ENCODE peak calls at places on chromosomes 5 and 9, in five cellular contexts. P, N, D, W and Q are unnamed samples.

GRCh38 chr9:127092041-127092608 is 30.3 kb downstream of the ANGPTL2 start:
- DNase-seq in D (no peak), P (peak; percentile 46), W (no peak), N (no peak), Q (no peak)

GRCh38 chr9:110601098-110601497 is 21.6 kb upstream of the SVEP1 start:
- DNase-seq in P (no peak), N (no peak), D (no peak), W (no peak), Q (no peak)

GRCh38 chr5:95861858-95862561 is 39.5 kb upstream of the GLRX start:
- DNase-seq in W (no peak), P (no peak), D (no peak), N (peak; percentile 40), Q (no peak)

GRCh38 chr9:88514247-88514646 is 20.7 kb upstream of the NXNL2 start:
- DNase-seq in D (no peak), N (no peak), W (no peak), P (no peak), Q (no peak)

GRCh38 chr5:179806250-179807045 is at the start of gene MGAT4B:
- DNase-seq in N (peak; percentile 78), D (peak; percentile 81), W (peak; percentile 65), P (peak; percentile 86), Q (peak; percentile 91)

GRCh38 chr5:13866792-13867191 is 77.7 kb downstream of the DNAH5 start:
- DNase-seq in P (no peak), N (peak; percentile 33), W (no peak), D (peak; percentile 29), Q (no peak)

GRCh38 chr5:133749331-133749985 is 137.1 kb upstream of the FSTL4 start:
- DNase-seq in W (no peak), N (no peak), P (no peak), D (no peak), Q (no peak)

GRCh38 chr9:133075925-133076324 is 14.1 kb downstream of the CEL start:
- DNase-seq in N (no peak), P (no peak), W (no peak), D (no peak), Q (no peak)

GRCh38 chr5:37839441-37840035 is 303 bp downstream of the GDNF start:
- DNase-seq in N (peak; percentile 33), P (peak; percentile 89), D (peak; percentile 34), W (no peak), Q (peak; percentile 31)

GRCh38 chr5:137615171-137615775 is 116.1 kb upstream of the SPOCK1 start:
- DNase-seq in W (no peak), D (no peak), N (no peak), P (no peak), Q (no peak)

GRCh38 chr9:134356496-134357470 is 30.5 kb downstream of the RXRA start:
- DNase-seq in N (no peak), W (no peak), D (peak; percentile 92), P (no peak), Q (no peak)

GRCh38 chr9:112179816-112180215 is 4.7 kb upstream of the SUSD1 start:
- DNase-seq in D (no peak), P (no peak), W (no peak), N (no peak), Q (no peak)

GRCh38 chr9:109052416-109052815 is 39.1 kb upstream of the CTNNAL1 start:
- DNase-seq in W (no peak), D (no peak), P (no peak), N (no peak), Q (no peak)

GRCh38 chr5:139232161-139232724 is 34.1 kb upstream of the SIL1 start:
- DNase-seq in N (no peak), P (no peak), D (no peak), W (no peak), Q (no peak)

GRCh38 chr9:135244751-135245221 is 157.3 kb downstream of the OLFM1 start:
- DNase-seq in D (peak; percentile 58), W (no peak), N (no peak), P (peak; percentile 58), Q (no peak)

GRCh38 chr5:125272364-125272763 is 525.9 kb upstream of the ZNF608 start:
- DNase-seq in N (no peak), W (no peak), D (no peak), P (no peak), Q (no peak)

GRCh38 chr5:53031695-53032096 is 42.5 kb downstream of the ITGA2 start:
- DNase-seq in D (no peak), W (no peak), N (peak; percentile 82), P (no peak), Q (no peak)

GRCh38 chr9:98950262-98950661 is 6.6 kb downstream of the COL15A1 start:
- DNase-seq in D (no peak), W (no peak), P (no peak), N (no peak), Q (no peak)

GRCh38 chr9:98429613-98430012 is 174.2 kb upstream of the TBC1D2 start:
- DNase-seq in P (no peak), D (peak; percentile 21), N (no peak), W (no peak), Q (no peak)

GRCh38 chr9:133703571-133704399 is 34.4 kb downstream of the SARDH start:
- DNase-seq in P (peak; percentile 56), W (peak; percentile 26), N (no peak), D (no peak), Q (no peak)

GRCh38 chr9:26946753-26947727 is at the start of gene PLAA:
- DNase-seq in D (peak; percentile 92), W (peak; percentile 87), P (peak; percentile 95), N (peak; percentile 94), Q (peak; percentile 82)
- TF ChIP-seq POLR2A in D (no peak), W (peak; percentile 58), P (no peak), N (no peak), Q (peak; percentile 74)

GRCh38 chr9:136760424-136760823 is 2.4 kb upstream of the LCN8 start:
- DNase-seq in P (peak; percentile 58), D (no peak), W (no peak), N (no peak), Q (no peak)
- TF ChIP-seq POLR2A in P (no peak), D (no peak), W (no peak), N (no peak), Q (no peak)

GRCh38 chr5:135691116-135691515 is 112.3 kb upstream of the CXCL14 start:
- DNase-seq in D (no peak), P (no peak), N (no peak), W (no peak), Q (no peak)

GRCh38 chr5:135693371-135693955 is 114.7 kb upstream of the CXCL14 start:
- DNase-seq in P (no peak), W (no peak), D (no peak), N (no peak), Q (no peak)

GRCh38 chr5:135689506-135689905 is 110.7 kb upstream of the CXCL14 start:
- DNase-seq in N (no peak), P (no peak), D (no peak), W (no peak), Q (no peak)

GRCh38 chr5:135683227-135683626 is 104.4 kb upstream of the CXCL14 start:
- DNase-seq in D (no peak), N (no peak), P (no peak), W (no peak), Q (no peak)

GRCh38 chr5:135688385-135688784 is 109.6 kb upstream of the CXCL14 start:
- DNase-seq in D (no peak), W (no peak), P (no peak), N (no peak), Q (no peak)
- TF ChIP-seq POLR2A in D (no peak), W (no peak), P (no peak), N (no peak), Q (no peak)

DNA sequence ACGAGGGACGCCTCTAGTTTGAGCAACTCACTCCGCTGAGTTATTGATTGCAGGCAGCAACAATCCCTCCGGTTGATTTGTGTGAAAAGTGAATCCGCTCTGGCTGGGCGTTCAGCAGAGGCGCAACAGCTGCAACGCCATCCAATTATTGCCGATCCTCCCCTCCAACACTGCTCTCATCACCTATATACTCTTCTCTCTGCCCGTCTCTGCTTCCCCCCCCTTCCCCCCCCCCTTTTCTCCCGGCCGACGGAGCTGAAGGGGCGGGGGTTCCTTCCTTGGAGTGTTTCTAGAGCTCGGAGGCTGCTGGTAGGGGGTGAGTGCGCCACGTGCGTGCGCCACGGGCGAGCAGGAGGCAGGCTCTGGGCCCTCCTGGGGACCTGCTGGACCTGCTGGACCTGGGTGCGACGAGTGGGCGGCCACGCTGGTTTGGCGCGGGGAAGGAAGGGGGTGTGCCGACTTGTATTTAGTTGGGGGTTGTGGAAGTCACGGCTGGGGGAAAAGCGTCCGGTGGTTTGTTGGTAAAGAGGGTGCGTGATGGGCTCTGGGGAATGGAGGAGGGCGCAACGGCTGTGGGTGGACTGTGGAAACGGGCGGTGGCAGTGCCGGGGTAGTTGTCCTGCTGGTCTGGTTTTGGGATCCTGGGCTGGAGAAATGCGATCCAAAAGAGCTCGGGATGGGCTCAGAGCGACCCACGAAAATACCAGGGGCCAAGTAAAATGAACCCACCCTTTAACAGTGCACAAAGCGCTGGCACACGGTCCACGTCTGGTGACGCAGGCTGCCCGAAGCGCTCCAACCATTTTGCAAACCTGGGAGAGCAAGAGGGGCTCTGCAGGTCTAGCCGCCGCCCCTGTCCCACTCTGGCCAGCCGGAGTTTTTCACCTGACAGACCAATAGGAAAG is 6.4 kb upstream of the MEF2C start:
- DNase-seq in N (no peak), P (peak; percentile 86), D (peak; percentile 87), W (peak; percentile 56), Q (peak; percentile 27)
- TF ChIP-seq POLR2A in N (no peak), P (peak; percentile 57), D (peak; percentile 25), W (no peak), Q (peak; percentile 78)

DNA sequence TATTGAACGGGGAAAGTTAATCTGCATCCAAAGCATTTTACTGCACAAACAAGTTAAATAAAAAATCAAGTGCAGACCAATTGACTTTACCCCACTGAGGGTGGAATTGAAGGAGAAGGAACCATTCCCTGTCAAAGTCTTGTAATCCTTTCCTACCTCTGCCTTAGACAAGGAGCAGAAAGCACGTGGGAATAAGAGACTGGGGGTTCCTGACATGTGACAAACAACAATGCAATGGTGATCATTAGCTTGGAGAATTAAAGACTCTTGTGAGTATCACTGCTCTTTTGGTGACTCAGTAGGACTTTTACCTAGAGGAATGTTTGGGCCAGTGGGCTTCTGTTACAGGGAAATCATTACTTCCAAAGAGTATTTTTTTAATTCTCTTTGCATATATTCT is 779.5 kb downstream of the TLR4 start:
- DNase-seq in N (no peak), W (no peak), D (no peak), P (no peak), Q (no peak)
- TF ChIP-seq POLR2A in N (no peak), W (no peak), D (no peak), P (no peak), Q (no peak)

DNA sequence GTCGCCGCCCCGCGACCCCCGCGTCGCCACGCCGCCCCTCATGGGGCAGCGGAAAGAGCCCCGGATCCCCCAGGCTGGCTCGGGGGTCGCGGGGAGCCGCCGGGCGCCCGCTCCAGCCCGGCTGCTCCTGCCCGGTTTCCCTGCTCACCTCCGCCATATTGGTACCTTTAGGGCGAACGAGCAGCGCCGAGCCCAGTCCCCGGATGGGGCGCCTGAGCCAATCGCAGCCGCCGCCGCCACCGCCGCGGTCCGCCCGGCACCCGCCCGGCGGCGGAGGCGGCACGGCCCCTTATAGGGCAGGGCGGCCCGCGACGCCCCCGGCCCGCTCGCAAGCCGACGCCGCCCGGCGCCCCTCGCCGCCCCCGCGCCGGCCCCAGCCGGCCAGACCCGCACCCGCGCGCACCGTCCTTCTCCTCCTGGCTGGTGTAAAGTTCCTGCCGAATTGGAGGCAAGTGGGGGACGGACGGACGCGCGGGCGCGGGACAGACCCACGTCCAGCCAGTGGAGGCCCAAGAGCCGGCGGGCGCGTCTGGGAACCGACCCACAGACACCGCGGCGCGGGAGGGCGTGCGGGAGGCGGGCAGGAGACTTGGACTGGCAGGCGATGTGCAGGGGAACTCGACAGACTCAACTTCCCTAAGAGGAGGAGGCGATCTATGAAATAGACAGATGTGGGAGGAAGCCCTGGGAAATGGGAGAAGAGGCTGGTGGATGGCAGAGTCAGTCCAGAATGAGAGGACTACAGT is at the start of gene MIER3:
- DNase-seq in D (peak; percentile 81), W (peak; percentile 67), P (peak; percentile 88), N (peak; percentile 75), Q (peak; percentile 88)
- TF ChIP-seq POLR2A in D (no peak), W (peak; percentile 51), P (no peak), N (peak; percentile 36), Q (peak; percentile 79)

GRCh38 chr5:90131734-90132133 is 277.8 kb downstream of the CETN3 start:
- DNase-seq in D (no peak), N (no peak), W (no peak), P (no peak), Q (peak; percentile 15)
- TF ChIP-seq POLR2A in D (no peak), N (no peak), W (no peak), P (no peak), Q (no peak)